ENCODE peak calls at places on chromosome 2, in nine cellular contexts. J is PC-9, H is ovary, X is progenitor cell of endocrine pancreas, W is IMR-90, O is AG10803, L is Calu3, V is foreskin fibroblast, N is mammary epithelial cell. M is an unnamed sample.

GRCh38 chr2:181810823-181811695 is 80.5 kb upstream of the ITPRID2 start:
- DNase-seq in J (peak), H (no peak), X (no peak), W (peak), O (peak), L (peak), V (peak), N (peak), M (no peak)

GRCh38 chr2:69214898-69215297 is 172.1 kb downstream of the GFPT1 start:
- DNase-seq in J (no peak), H (no peak), X (no peak), W (peak), O (peak), L (no peak), V (peak), N (peak), M (no peak)

GRCh38 chr2:233353769-233354499 is at the start of gene DGKD:
- DNase-seq in J (peak), H (peak), X (peak), W (no peak), O (peak), L (peak), V (peak), N (peak), M (peak)

GRCh38 chr2:66508358-66509071 is 73.6 kb downstream of the MEIS1 start:
- DNase-seq in J (peak), H (no peak), X (no peak), W (peak), O (peak), L (no peak), V (peak), N (no peak), M (no peak)

GRCh38 chr2:85273732-85274731 is 53.8 kb downstream of the TGOLN2 start:
- DNase-seq in J (peak), H (peak), X (no peak), W (peak), O (peak), L (peak), V (peak), N (peak), M (no peak)

GRCh38 chr2:213152065-213152794 is 818 bp upstream of the IKZF2 start:
- DNase-seq in J (peak), H (peak), X (peak), W (peak), O (peak), L (peak), V (peak), N (peak), M (no peak)

GRCh38 chr2:224523626-224524577 is 61.3 kb downstream of the CUL3 start:
- DNase-seq in J (no peak), H (no peak), X (no peak), W (peak), O (no peak), L (no peak), V (no peak), N (no peak), M (no peak)

GRCh38 chr2:121475811-121476571 is 54.7 kb upstream of the RNU4ATAC start:
- DNase-seq in J (no peak), H (no peak), X (no peak), W (peak), O (no peak), L (no peak), V (peak), N (peak), M (no peak)

GRCh38 chr2:75570948-75571729 is 10.4 kb upstream of the EVA1A start:
- DNase-seq in J (peak), H (peak), X (no peak), W (peak), O (peak), L (no peak), V (peak), N (no peak), M (no peak)

GRCh38 chr2:7363906-7364305 is 446.7 kb downstream of the RNF144A start:
- DNase-seq in J (no peak), H (no peak), X (no peak), W (no peak), O (no peak), L (no peak), V (no peak), N (no peak), M (no peak)
- TF ChIP-seq CTCF in J (no peak), H (no peak), X (no peak), W (no peak), O (no peak), L (no peak), V (no peak), N (peak), M (no peak)

GRCh38 chr2:139911150-139911549 is 1131.0 kb upstream of the NXPH2 start:
- DNase-seq in J (no peak), H (no peak), X (no peak), W (no peak), O (no peak), L (no peak), V (peak), N (no peak), M (no peak)

GRCh38 chr2:139917723-139918384 is 1137.7 kb upstream of the NXPH2 start:
- DNase-seq in J (no peak), H (no peak), X (no peak), W (no peak), O (no peak), L (no peak), V (no peak), N (no peak), M (no peak)

GRCh38 chr2:139916822-139917221 is 1136.6 kb upstream of the NXPH2 start:
- DNase-seq in J (no peak), H (no peak), X (no peak), W (no peak), O (no peak), L (no peak), V (no peak), N (no peak), M (no peak)
- TF ChIP-seq CTCF in J (peak), H (no peak), X (no peak), W (no peak), O (no peak), L (no peak), V (no peak), N (no peak), M (no peak)

DNA sequence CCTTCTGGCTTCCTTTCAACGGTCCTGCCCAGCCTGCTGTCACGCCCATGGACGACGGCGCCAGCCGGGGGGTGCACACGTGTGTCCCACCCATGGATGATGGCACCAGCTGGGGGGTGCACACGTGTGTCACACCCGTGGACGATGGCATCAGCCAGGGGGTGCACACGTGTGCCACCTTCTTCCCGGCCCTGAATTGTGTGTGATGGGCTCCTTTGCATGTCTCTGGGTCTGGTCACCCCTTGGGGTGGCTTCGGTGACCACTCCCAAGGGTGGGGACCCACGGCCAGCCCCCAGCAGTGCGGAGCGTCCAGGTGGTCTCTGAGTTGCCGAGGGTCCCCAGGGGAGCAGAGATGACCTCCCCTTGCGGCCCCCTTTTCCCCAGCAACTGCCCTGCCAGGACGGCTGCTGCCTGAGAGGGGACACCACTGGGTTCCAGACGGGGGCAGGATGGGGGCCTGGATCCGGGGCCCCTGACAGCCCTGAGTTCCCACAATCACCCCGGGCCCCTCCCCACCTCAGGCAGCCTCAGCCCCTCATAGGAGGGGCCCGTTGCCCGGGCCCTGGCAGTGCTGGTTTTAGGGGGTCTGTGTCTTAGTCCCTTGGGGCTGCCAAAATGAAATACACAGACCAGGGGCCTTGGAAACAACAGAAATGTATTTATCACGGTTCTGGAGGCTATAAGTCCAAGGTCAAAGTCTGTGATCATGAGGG is 9.4 kb downstream of the NEU4 start:
- DNase-seq in J (no peak), H (no peak), X (no peak), W (no peak), O (no peak), L (no peak), V (no peak), N (no peak), M (peak)
- TF ChIP-seq CTCF in J (no peak), H (no peak), X (no peak), W (no peak), O (no peak), L (no peak), V (no peak), N (no peak), M (no peak)

GRCh38 chr2:191713837-191714236 is 35.9 kb downstream of the NABP1 start:
- DNase-seq in J (no peak), H (no peak), X (no peak), W (no peak), O (no peak), L (peak), V (no peak), N (peak), M (no peak)
- TF ChIP-seq CTCF in J (no peak), H (no peak), X (no peak), W (no peak), O (no peak), L (peak), V (no peak), N (peak), M (no peak)

DNA sequence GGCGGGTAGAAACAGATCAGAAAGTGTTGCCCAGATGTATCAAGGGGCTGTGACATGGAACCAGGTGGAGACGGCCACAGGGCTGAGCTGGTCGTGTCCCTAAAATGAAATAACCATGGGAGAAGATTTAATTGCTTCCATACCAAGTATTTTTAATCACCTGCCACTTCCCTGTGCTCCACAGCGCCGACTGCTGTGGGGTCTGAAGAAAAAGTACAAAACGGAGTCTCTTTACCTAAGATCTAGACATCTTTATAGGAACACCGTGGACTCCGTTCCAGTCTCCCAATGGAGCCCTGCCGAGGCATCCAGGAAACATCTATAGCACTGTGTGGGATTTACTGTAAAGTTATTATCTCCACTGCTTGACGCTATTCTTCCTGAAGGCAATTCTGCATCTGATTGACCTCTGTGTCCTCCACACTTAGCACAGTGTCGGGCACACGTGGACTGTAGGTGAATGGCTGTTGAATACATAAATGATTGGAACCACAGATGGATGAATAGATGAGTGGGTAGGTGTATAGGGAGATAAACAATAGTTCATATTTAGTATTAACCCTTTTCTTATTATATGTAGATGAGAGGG is 21.6 kb upstream of the GYPC start:
- DNase-seq in J (no peak), H (no peak), X (no peak), W (peak), O (peak), L (peak), V (peak), N (no peak), M (no peak)
- TF ChIP-seq CTCF in J (peak), H (no peak), X (peak), W (peak), O (peak), L (peak), V (peak), N (peak), M (peak)

DNA sequence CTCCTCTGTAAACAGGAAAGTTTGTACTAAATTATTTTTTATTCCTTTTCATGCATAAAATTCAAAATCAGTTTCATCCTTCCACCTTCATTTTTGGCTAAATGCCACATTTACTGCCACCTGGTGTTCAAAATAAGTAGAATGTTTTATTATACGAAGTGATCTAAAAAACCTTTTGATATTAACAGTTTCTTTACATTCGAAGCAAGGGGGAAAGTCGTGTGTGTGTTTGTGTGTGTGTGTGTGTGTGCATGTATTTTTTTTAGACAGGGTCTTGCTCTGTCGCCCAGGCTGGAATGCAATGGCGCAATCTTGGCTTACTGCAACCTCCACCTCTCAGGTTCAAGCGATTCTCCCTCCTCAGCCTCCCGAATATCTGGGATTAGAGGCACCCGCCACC is 9.0 kb upstream of the SCN9A start:
- DNase-seq in J (no peak), H (no peak), X (no peak), W (peak), O (peak), L (peak), V (peak), N (peak), M (no peak)
- TF ChIP-seq CTCF in J (peak), H (peak), X (peak), W (peak), O (peak), L (peak), V (no peak), N (peak), M (no peak)

DNA sequence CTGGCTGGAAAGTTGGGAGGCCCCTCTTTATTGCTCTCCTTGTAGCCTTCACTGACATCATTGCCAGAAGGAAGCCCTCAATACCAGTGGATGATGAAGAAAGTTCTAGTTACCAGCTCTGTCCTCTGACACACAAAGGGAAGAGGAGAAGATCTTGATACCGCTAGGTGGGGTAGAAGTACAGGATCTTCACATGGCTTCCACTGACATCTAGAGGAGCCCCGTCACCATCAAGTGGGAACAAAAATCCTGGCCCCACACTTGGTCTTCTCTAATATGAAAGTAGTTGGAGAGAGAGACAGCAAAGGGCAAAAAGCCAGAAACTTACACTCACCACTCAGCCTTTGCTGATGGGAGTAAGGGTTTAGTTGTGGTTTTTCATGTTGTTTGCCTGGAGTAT is 12.4 kb downstream of the XIRP2 start:
- DNase-seq in J (no peak), H (no peak), X (no peak), W (peak), O (no peak), L (peak), V (peak), N (peak), M (no peak)
- TF ChIP-seq CTCF in J (no peak), H (no peak), X (no peak), W (peak), O (no peak), L (no peak), V (no peak), N (peak), M (no peak)

GRCh38 chr2:10433948-10434884 is 13.9 kb downstream of the ODC1 start:
- DNase-seq in J (no peak), H (no peak), X (no peak), W (no peak), O (no peak), L (no peak), V (no peak), N (no peak), M (no peak)
- TF ChIP-seq CTCF in J (no peak), H (no peak), X (no peak), W (no peak), O (no peak), L (no peak), V (no peak), N (no peak), M (no peak)

GRCh38 chr2:111191877-111192276 is 71.2 kb downstream of the BCL2L11 start:
- DNase-seq in J (no peak), H (no peak), X (no peak), W (no peak), O (no peak), L (no peak), V (no peak), N (no peak), M (no peak)

GRCh38 chr2:111198701-111199100 is 78.0 kb downstream of the BCL2L11 start:
- DNase-seq in J (no peak), H (no peak), X (no peak), W (no peak), O (no peak), L (no peak), V (no peak), N (no peak), M (no peak)

GRCh38 chr2:111196435-111196834 is 75.7 kb downstream of the BCL2L11 start:
- DNase-seq in J (no peak), H (no peak), X (no peak), W (no peak), O (no peak), L (no peak), V (no peak), N (peak), M (no peak)

GRCh38 chr2:111192778-111193368 is 72.2 kb downstream of the BCL2L11 start:
- DNase-seq in J (no peak), H (no peak), X (no peak), W (no peak), O (no peak), L (no peak), V (no peak), N (no peak), M (no peak)

GRCh38 chr2:111194835-111195621 is 74.3 kb downstream of the BCL2L11 start:
- DNase-seq in J (no peak), H (no peak), X (no peak), W (no peak), O (no peak), L (no peak), V (peak), N (no peak), M (no peak)
- TF ChIP-seq CTCF in J (no peak), H (no peak), X (no peak), W (no peak), O (no peak), L (no peak), V (no peak), N (no peak), M (no peak)

GRCh38 chr2:195319548-195320415 is 337.2 kb upstream of the SLC39A10 start:
- DNase-seq in J (no peak), H (no peak), X (no peak), W (no peak), O (no peak), L (no peak), V (peak), N (no peak), M (no peak)

GRCh38 chr2:195319112-195319460 is 337.9 kb upstream of the SLC39A10 start:
- DNase-seq in J (no peak), H (no peak), X (no peak), W (peak), O (peak), L (peak), V (peak), N (peak), M (no peak)

GRCh38 chr2:195320416-195320973 is 336.5 kb upstream of the SLC39A10 start:
- DNase-seq in J (no peak), H (no peak), X (no peak), W (no peak), O (peak), L (no peak), V (no peak), N (no peak), M (no peak)

GRCh38 chr2:195317533-195317932 is 339.5 kb upstream of the SLC39A10 start:
- DNase-seq in J (no peak), H (no peak), X (no peak), W (no peak), O (no peak), L (no peak), V (no peak), N (no peak), M (no peak)

GRCh38 chr2:195318440-195319111 is 338.4 kb upstream of the SLC39A10 start:
- DNase-seq in J (peak), H (no peak), X (peak), W (peak), O (peak), L (peak), V (peak), N (peak), M (no peak)
- TF ChIP-seq CTCF in J (peak), H (no peak), X (peak), W (peak), O (peak), L (peak), V (peak), N (peak), M (peak)

M was measured in natural killer cell.